ENCODE peak calls at places on chromosomes 2 and 18, in four cellular contexts. G, D, L and N are unnamed samples.

GRCh38 chr2:20180676-20181648 is 44.0 kb downstream of the SDC1 start:
- DNase-seq in L (no peak), G (no peak), D (no peak), N (no peak)

GRCh38 chr2:74003494-74004211 is 18.9 kb downstream of the TET3 start:
- DNase-seq in G (no peak), D (peak; percentile 58), L (no peak), N (no peak)

GRCh38 chr2:45889053-45889452 is 237.6 kb downstream of the PRKCE start:
- DNase-seq in G (no peak), D (no peak), L (peak; percentile 42), N (no peak)

GRCh38 chr2:189022002-189022401 is 47.8 kb downstream of the COL3A1 start:
- DNase-seq in G (no peak), L (no peak), D (peak; percentile 14), N (no peak)

GRCh38 chr2:28175028-28175427 is 217.6 kb upstream of the FOSL2 start:
- DNase-seq in D (no peak), G (no peak), L (no peak), N (no peak)

GRCh38 chr2:233092446-233093438 is 32.6 kb downstream of the INPP5D start:
- DNase-seq in G (no peak), L (no peak), D (no peak), N (no peak)

GRCh38 chr2:9703085-9703641 is 72.4 kb upstream of the YWHAQ start:
- DNase-seq in L (no peak), G (peak; percentile 71), D (peak; percentile 44), N (no peak)

GRCh38 chr2:106582431-106583143 is 95.4 kb downstream of the CD8B2 start:
- DNase-seq in D (peak; percentile 56), L (peak; percentile 81), G (peak; percentile 79), N (peak; percentile 79)

GRCh38 chr2:112181571-112182290 is 43.5 kb downstream of the FBLN7 start:
- DNase-seq in L (no peak), D (no peak), G (no peak), N (no peak)

GRCh38 chr2:71606244-71606643 is 152.9 kb downstream of the DYSF start:
- DNase-seq in L (no peak), G (peak; percentile 24), D (peak; percentile 3), N (no peak)

GRCh38 chr18:49645836-49646235 is 84.0 kb downstream of the LIPG start:
- DNase-seq in D (peak; percentile 73), G (peak; percentile 58), L (peak; percentile 24), N (no peak)

DNA sequence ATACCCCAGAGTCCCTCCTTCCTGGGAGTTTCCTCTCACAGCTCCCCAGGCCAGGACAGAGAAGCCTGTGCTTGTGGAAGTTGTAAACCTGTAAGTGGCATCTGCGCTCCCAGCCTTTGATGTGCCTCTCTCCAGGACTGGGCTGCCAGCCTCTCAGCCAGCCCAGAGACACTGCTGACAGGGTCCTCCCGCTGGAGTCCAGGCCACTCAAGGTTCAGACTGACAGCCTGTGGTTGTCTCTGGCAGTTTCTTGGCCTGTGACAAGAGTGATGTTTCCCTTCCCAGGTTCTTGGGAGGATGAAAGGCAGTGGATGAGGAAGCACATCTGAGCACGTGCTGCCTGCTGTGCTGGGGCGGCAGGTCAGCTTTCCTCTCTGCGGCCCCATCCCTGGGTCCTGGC is 3.0 kb downstream of the SLC35F6 start:
- DNase-seq in D (no peak), G (no peak), L (no peak), N (no peak)
- H3K4me1 ChIP-seq in D (peaks cover 54% of the 10 kb centered on the region), G (no peaks in the 10 kb centered on the region), L (peaks cover 10% of the 10 kb centered on the region), N (peaks cover 36% of the 10 kb centered on the region)

GRCh38 chr2:200404615-200405014 is 98.1 kb downstream of the SPATS2L start:
- DNase-seq in D (no peak), L (no peak), G (no peak), N (no peak)

GRCh38 chr2:200408428-200409311 is 101.2 kb downstream of the KCTD18 start:
- DNase-seq in L (no peak), D (no peak), G (no peak), N (no peak)

GRCh38 chr2:200406379-200406778 is 99.9 kb downstream of the SPATS2L start:
- DNase-seq in G (no peak), L (no peak), D (no peak), N (no peak)

GRCh38 chr2:200403794-200404193 is 97.3 kb downstream of the SPATS2L start:
- DNase-seq in D (no peak), L (no peak), G (no peak), N (no peak)

GRCh38 chr2:200405599-200406298 is 99.3 kb downstream of the SPATS2L start:
- DNase-seq in D (no peak), G (no peak), L (peak; percentile 24), N (peak; percentile 57)
- H3K4me1 ChIP-seq in D (peaks cover 25% of the 10 kb centered on the region), G (peaks cover 2% of the 10 kb centered on the region), L (peaks cover 5% of the 10 kb centered on the region), N (no peaks in the 10 kb centered on the region)

GRCh38 chr2:211439011-211439410 is 882.6 kb downstream of the CPS1 start:
- DNase-seq in L (no peak), D (no peak), G (no peak), N (no peak)
- H3K4me1 ChIP-seq in L (no peaks in the 10 kb centered on the region), D (no peaks in the 10 kb centered on the region), G (peaks cover 1% of the 10 kb centered on the region), N (no peaks in the 10 kb centered on the region)

DNA sequence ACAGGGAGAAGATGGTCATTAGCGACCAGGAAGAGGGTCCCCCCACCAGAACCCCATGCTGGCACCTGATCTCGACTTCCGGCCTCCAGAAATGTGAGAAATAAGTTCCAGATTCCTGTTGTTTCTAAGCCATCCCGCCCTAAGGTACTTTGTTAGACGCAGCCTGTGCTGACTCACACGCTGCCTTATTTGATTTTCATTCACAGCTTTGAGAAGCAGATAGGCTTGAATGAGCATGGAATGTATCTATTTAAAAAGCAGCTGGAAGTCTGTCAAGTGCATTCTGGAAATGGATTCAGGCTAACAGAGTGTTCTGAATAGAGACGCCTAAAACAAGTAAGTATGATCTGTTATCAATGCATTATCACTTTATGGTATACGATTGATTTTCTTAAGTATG is 8.3 kb upstream of the IL1R2 start:
- DNase-seq in G (no peak), L (no peak), D (no peak), N (peak; percentile 39)
- H3K4me1 ChIP-seq in G (no peaks in the 10 kb centered on the region), L (no peaks in the 10 kb centered on the region), D (no peaks in the 10 kb centered on the region), N (no peaks in the 10 kb centered on the region)

DNA sequence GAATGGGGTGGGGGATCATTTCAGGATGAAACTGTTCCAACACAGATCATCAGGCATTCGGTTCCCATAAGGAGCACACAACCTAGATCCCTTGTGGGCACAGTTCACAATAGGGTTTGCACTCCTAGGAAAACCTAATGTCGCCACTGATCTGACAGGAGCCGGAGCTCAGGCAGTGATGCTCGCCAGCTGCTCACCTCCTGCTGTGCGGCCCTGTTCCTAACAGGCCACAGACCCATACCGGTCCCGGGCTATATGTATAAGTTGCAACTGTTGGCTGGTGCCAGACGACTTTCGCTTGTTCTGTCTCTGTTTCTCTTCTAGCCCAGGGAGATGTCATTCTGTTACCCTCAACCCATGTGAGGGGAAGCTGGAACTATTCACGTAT is 170.4 kb downstream of the BCL2 start:
- DNase-seq in L (no peak), G (no peak), D (no peak), N (no peak)
- H3K4me1 ChIP-seq in L (no peaks in the 10 kb centered on the region), G (peaks cover 1% of the 10 kb centered on the region), D (peaks cover 47% of the 10 kb centered on the region), N (no peaks in the 10 kb centered on the region)